ENCODE peak calls at places on chromosomes 2 and 18, in ten cellular contexts. G, B, D, X, Q, C, J, R, U and I are unnamed samples.

GRCh38 chr18:58105206-58105907 is 61.3 kb downstream of the NEDD4L start:
- DNase-seq in G (no peak), B (no peak), D (no peak), X (peak), Q (no peak), C (no peak), J (no peak), R (no peak), U (no peak), I (no peak)

GRCh38 chr2:39728941-39729351 is 50.1 kb downstream of the THUMPD2 start:
- DNase-seq in G (peak), B (peak), D (peak), X (peak), Q (peak), C (peak), J (no peak), R (peak), U (no peak), I (peak)

GRCh38 chr2:206031162-206031784 is 54.7 kb downstream of the INO80D start:
- DNase-seq in G (peak), B (no peak), D (no peak), X (no peak), Q (no peak), C (no peak), J (no peak), R (peak), U (no peak), I (no peak)

GRCh38 chr2:237715459-237715947 is 83.1 kb upstream of the RBM44 start:
- DNase-seq in G (no peak), B (no peak), D (no peak), X (no peak), Q (peak), C (no peak), J (no peak), R (no peak), U (peak), I (no peak)

GRCh38 chr2:187875271-187875670 is 321.0 kb upstream of the TFPI start:
- DNase-seq in G (no peak), B (no peak), D (no peak), X (no peak), Q (no peak), C (no peak), J (no peak), R (no peak), U (no peak), I (no peak)

GRCh38 chr2:176105078-176105726 is 1.9 kb upstream of the HOXD11 start:
- DNase-seq in G (no peak), B (no peak), D (no peak), X (no peak), Q (no peak), C (no peak), J (no peak), R (no peak), U (no peak), I (no peak)

GRCh38 chr2:219002395-219003266 is 9.4 kb upstream of the CRYBA2 start:
- DNase-seq in G (peak), B (no peak), D (peak), X (peak), Q (peak), C (no peak), J (no peak), R (peak), U (no peak), I (peak)

GRCh38 chr2:240392084-240392947 is 43.1 kb upstream of the GPC1 start:
- DNase-seq in G (no peak), B (no peak), D (no peak), X (peak), Q (no peak), C (no peak), J (peak), R (no peak), U (peak), I (peak)

GRCh38 chr2:27303093-27304025 is 4.9 kb downstream of the UCN start:
- DNase-seq in G (peak), B (peak), D (peak), X (peak), Q (peak), C (no peak), J (peak), R (peak), U (no peak), I (peak)

GRCh38 chr2:204108301-204108700 is 171.7 kb downstream of the ICOS start:
- DNase-seq in G (peak), B (peak), D (peak), X (peak), Q (peak), C (no peak), J (no peak), R (peak), U (no peak), I (no peak)

GRCh38 chr2:137938204-137938603 is 26.1 kb upstream of the HNMT start:
- DNase-seq in G (peak), B (no peak), D (no peak), X (no peak), Q (peak), C (no peak), J (no peak), R (no peak), U (no peak), I (no peak)

GRCh38 chr18:79779700-79780190 is 18.0 kb upstream of the KCNG2 start:
- DNase-seq in G (no peak), B (no peak), D (no peak), X (no peak), Q (no peak), C (no peak), J (no peak), R (no peak), U (peak), I (no peak)

GRCh38 chr2:233053928-233054774 is 6.0 kb upstream of the INPP5D start:
- DNase-seq in G (peak), B (peak), D (peak), X (peak), Q (peak), C (no peak), J (peak), R (peak), U (peak), I (peak)

GRCh38 chr2:4047961-4048891 is 344.9 kb downstream of the DCDC2C start:
- DNase-seq in G (peak), B (peak), D (no peak), X (no peak), Q (no peak), C (no peak), J (no peak), R (peak), U (no peak), I (no peak)

GRCh38 chr2:170966648-170967396 is 37.8 kb downstream of the GORASP2 start:
- DNase-seq in G (no peak), B (no peak), D (peak), X (peak), Q (peak), C (no peak), J (no peak), R (no peak), U (no peak), I (peak)

GRCh38 chr2:186695081-186695756 is 1.4 kb downstream of the FAM171B start:
- DNase-seq in G (peak), B (no peak), D (no peak), X (peak), Q (no peak), C (no peak), J (no peak), R (no peak), U (no peak), I (no peak)

GRCh38 chr2:3288455-3289163 is 89.0 kb downstream of the EIPR1 start:
- DNase-seq in G (no peak), B (no peak), D (no peak), X (peak), Q (no peak), C (no peak), J (no peak), R (no peak), U (no peak), I (no peak)

GRCh38 chr2:171703574-171704347 is 16.5 kb downstream of the DYNC1I2 start:
- DNase-seq in G (peak), B (no peak), D (no peak), X (no peak), Q (peak), C (no peak), J (no peak), R (peak), U (no peak), I (no peak)

GRCh38 chr2:73825408-73825807 is 3.4 kb upstream of the STAMBP start:
- DNase-seq in G (no peak), B (no peak), D (no peak), X (no peak), Q (no peak), C (no peak), J (no peak), R (no peak), U (no peak), I (no peak)

GRCh38 chr18:42338683-42339082 is 383.6 kb downstream of the PIK3C3 start:
- DNase-seq in G (no peak), B (no peak), D (no peak), X (no peak), Q (peak), C (no peak), J (no peak), R (no peak), U (no peak), I (no peak)

GRCh38 chr2:203664029-203664755 is 42.2 kb upstream of the CD28 start:
- DNase-seq in G (no peak), B (no peak), D (no peak), X (no peak), Q (no peak), C (no peak), J (no peak), R (no peak), U (no peak), I (no peak)

GRCh38 chr2:113212245-113213060 is 38.7 kb downstream of the PSD4 start:
- DNase-seq in G (no peak), B (no peak), D (no peak), X (no peak), Q (peak), C (peak), J (peak), R (no peak), U (peak), I (no peak)

GRCh38 chr2:10157293-10157692 is 34.8 kb downstream of the RRM2 start:
- DNase-seq in G (no peak), B (no peak), D (no peak), X (no peak), Q (no peak), C (no peak), J (no peak), R (no peak), U (no peak), I (no peak)

GRCh38 chr2:109685453-109685852 is 71.3 kb downstream of the SOWAHC start:
- DNase-seq in G (no peak), B (no peak), D (no peak), X (no peak), Q (no peak), C (no peak), J (no peak), R (no peak), U (peak), I (no peak)

GRCh38 chr2:86105252-86105968 is at the start of gene POLR1A:
- DNase-seq in G (peak), B (peak), D (peak), X (peak), Q (peak), C (peak), J (peak), R (peak), U (peak), I (peak)
- TF ChIP-seq CTCF in G (no peak), B (no peak), D (no peak), X (no peak), Q (no peak), C (no peak), J (no peak), R (no peak), U (no peak), I (no peak)

DNA sequence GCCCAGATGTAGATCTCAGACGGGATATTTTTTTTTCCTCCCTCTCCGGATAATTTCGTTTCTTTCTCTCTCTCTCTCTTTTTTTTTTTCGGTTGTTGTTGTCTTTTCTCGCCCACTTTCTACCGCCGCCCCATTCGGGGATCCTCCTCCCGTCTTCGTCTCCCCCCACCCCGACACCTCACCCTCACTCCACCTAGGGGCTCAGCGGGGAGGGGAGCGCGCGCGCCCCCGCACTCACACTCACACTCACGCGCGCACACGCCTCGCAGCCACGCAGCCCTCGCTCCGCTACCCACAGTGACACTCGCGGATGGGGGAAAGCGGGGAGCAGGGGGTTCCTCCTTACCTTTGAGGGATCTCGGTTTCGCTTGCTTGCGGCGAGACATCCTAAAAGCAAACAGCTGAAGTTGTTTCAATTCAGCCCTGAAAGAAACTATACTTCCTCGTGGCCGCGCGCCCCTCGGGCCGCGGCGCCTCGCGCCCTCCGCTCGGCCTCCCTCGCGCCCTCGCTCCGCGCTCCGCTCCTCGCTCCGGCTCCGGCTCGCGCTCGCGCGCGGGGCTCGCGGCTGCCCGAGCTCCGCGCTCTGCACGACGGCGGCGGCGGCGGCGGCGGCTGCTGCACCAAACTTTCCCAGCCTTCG is 1.3 kb downstream of the ZNF521 start:
- DNase-seq in G (peak), B (no peak), D (peak), X (no peak), Q (no peak), C (peak), J (peak), R (peak), U (peak), I (peak)
- TF ChIP-seq CTCF in G (no peak), B (no peak), D (no peak), X (no peak), Q (no peak), C (peak), J (no peak), R (no peak), U (no peak), I (no peak)

GRCh38 chr2:234134496-234134895 is 84.0 kb downstream of the SPP2 start:
- DNase-seq in G (peak), B (no peak), D (no peak), X (no peak), Q (no peak), C (no peak), J (no peak), R (no peak), U (no peak), I (no peak)
- TF ChIP-seq CTCF in G (no peak), B (no peak), D (no peak), X (no peak), Q (no peak), C (no peak), J (no peak), R (no peak), U (no peak), I (no peak)

GRCh38 chr2:226220511-226220910 is 579.1 kb downstream of the IRS1 start:
- DNase-seq in G (no peak), B (no peak), D (no peak), X (no peak), Q (no peak), C (no peak), J (no peak), R (no peak), U (no peak), I (no peak)

GRCh38 chr2:226217191-226217590 is 582.4 kb downstream of the IRS1 start:
- DNase-seq in G (no peak), B (no peak), D (no peak), X (no peak), Q (no peak), C (no peak), J (no peak), R (no peak), U (no peak), I (no peak)

GRCh38 chr2:226213717-226214116 is 585.9 kb downstream of the IRS1 start:
- DNase-seq in G (peak), B (no peak), D (no peak), X (no peak), Q (no peak), C (no peak), J (no peak), R (no peak), U (no peak), I (no peak)

GRCh38 chr2:226216578-226216977 is 583.0 kb downstream of the IRS1 start:
- DNase-seq in G (no peak), B (no peak), D (no peak), X (no peak), Q (no peak), C (no peak), J (no peak), R (no peak), U (no peak), I (no peak)

DNA sequence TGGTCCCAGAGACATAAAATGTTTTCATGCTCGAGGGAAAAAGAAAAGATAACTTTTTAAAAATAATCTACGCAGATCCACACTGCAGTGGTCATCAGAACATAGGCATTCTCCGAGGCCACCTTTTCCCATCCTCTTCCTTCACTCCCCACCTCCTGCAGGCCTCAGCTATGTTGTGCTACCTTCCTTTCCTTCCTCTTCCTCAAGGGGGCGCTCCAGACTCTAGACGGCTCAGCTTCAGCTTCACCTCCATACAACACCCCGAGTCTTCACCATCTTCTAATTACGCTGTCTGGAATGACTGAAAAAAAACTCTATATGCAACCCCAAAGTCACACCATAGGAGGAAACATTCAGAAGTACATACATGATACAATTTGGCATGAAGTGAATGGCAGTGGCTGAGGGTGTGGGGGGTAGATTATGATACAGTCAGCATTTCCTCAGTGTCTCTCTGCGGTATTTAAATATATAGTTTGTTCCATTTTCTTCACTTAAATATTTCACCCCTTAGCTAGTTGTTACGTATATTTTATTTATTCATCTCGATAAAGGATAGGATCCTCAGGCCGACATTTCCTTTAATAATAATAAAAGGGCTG is 583.6 kb downstream of the IRS1 start:
- DNase-seq in G (peak), B (peak), D (peak), X (peak), Q (peak), C (peak), J (peak), R (peak), U (no peak), I (peak)
- TF ChIP-seq CTCF in G (peak), B (peak), D (peak), X (peak), Q (peak), C (no peak), J (peak), R (peak), U (peak), I (peak)

DNA sequence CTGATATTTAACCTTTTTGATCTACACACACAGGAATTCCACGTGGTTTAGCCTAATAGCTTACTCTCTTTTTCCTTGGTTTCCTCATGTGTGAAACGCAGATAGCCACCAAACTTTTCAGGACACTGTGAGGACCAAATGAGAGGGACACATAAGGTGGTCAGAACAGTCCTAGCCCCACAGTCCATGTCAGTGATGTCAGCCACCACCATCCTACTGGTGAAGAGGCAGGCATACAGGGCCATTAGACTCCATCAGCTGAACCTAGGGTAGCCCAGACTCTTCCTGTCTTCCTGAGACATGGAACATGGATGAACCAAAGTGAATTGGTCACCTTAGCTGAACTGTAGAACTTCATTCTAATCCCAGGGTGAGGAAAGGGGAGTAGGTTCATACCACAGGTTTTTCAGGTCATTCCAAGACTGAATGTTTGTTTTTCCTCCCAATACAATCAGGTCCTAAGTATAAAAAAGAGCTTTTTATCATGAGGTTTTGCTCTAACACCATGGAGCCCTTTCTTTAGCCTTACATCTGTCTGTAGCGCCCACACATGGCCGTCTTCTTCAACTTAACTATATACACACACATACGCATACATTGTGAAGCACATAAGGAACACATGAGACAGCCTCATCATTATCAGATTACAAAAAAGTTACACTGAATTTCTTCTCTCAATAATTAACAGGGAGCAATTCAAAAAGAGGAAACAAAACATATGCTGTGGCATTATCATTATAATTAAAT is 18.4 kb upstream of the NFE2L2 start:
- DNase-seq in G (no peak), B (no peak), D (no peak), X (no peak), Q (no peak), C (no peak), J (no peak), R (no peak), U (no peak), I (no peak)
- TF ChIP-seq CTCF in G (no peak), B (no peak), D (no peak), X (no peak), Q (no peak), C (no peak), J (no peak), R (no peak), U (no peak), I (no peak)

DNA sequence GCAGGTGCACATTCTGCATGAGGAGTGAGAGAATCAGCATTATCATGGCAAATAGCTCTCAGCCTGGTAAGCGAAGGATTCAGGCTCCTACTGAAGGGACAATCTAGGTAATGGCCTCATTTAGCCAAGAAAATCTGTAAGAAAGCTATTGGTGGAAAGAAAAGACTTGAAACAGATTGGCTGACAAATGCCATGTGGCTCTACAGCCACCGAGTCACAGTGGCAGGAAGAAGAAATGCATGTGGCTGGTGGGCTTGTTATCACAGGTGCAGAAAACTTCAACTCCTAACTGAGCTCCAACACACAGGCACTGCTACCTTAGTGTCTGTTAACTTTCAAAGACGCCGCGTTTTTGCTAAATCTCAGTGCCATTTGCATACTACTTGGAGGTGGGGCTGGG is 60.6 kb upstream of the REV1 start:
- DNase-seq in G (no peak), B (no peak), D (no peak), X (no peak), Q (no peak), C (no peak), J (no peak), R (no peak), U (no peak), I (no peak)
- TF ChIP-seq CTCF in G (no peak), B (no peak), D (no peak), X (no peak), Q (no peak), C (no peak), J (no peak), R (no peak), U (no peak), I (no peak)

DNA sequence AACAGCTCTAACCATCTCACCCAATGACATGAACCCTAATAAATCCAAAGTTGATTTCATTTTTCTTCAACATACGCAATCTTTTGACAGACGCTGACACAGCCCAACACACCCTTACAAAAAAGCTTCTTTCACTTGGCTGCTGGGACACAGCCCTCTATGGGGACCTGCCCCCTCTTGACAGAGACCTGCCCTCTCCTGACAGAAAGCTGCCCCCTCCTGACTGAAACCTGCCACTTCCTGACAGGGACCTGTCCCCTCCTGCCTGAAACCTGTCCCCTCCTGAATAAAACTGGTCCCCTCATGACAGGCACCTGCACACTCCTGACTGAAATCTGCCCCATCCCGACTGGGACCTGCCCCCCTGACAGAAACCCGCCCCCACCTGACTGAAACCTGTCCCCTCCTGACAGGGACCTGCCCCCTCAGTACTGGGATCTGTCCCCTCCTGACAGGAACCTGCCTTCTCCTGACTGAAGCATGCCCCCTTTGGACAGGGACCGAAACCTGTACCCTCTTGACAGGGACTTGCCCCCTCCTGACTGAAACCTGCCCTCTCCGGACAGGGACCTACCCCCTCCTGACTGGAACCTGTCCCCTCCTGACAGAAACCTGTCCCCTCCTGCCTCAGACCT is 87.9 kb downstream of the PXDN start:
- DNase-seq in G (no peak), B (no peak), D (no peak), X (no peak), Q (no peak), C (no peak), J (no peak), R (no peak), U (no peak), I (no peak)
- TF ChIP-seq CTCF in G (no peak), B (peak), D (no peak), X (no peak), Q (no peak), C (no peak), J (no peak), R (no peak), U (no peak), I (no peak)

GRCh38 chr2:119218478-119219064 is 5.1 kb upstream of the STEAP3 start:
- DNase-seq in G (peak), B (peak), D (no peak), X (peak), Q (peak), C (peak), J (peak), R (peak), U (no peak), I (no peak)
- TF ChIP-seq CTCF in G (peak), B (peak), D (no peak), X (peak), Q (peak), C (no peak), J (peak), R (peak), U (peak), I (no peak)